ENCODE peak calls at places on chromosomes 6 and 20, in eight cellular contexts. U is K562, C is HCT116, G is GM23338, Q is GM12878, A is HepG2, W is SK-N-SH, F is Panc1. M is an unnamed sample.

GRCh38 chr6:42933195-42933594 is 3.9 kb downstream of the CNPY3 start:
- DNase-seq in G (no peak), Q (no peak), A (no peak), C (no peak), U (no peak), W (no peak), F (no peak), M (peak)

GRCh38 chr20:43209831-43210230 is 20.1 kb upstream of the PTPRT start:
- DNase-seq in F (no peak), W (no peak), Q (no peak), U (no peak), G (no peak), A (no peak), C (no peak), M (no peak)

GRCh38 chr20:19376451-19376971 is 164.1 kb downstream of the SLC24A3 start:
- DNase-seq in U (no peak), C (no peak), F (no peak), A (no peak), W (no peak), G (no peak), Q (no peak), M (no peak)

GRCh38 chr20:53205046-53205445 is 232.9 kb downstream of the TSHZ2 start:
- DNase-seq in F (no peak), C (no peak), G (no peak), Q (no peak), W (no peak), U (no peak), A (no peak), M (no peak)

GRCh38 chr6:150301871-150302800 is 66.7 kb upstream of the IYD start:
- DNase-seq in U (no peak), Q (no peak), A (peak), F (peak), G (no peak), C (peak), W (no peak), M (no peak)

GRCh38 chr6:166656269-166657206 is 29.5 kb upstream of the RPS6KA2 start:
- DNase-seq in F (no peak), Q (no peak), W (no peak), U (no peak), A (peak), G (peak), C (no peak), M (no peak)

GRCh38 chr20:32670773-32671455 is 2.8 kb downstream of the C20orf203 start:
- DNase-seq in Q (peak), U (no peak), A (no peak), C (no peak), F (no peak), G (no peak), W (no peak), M (no peak)

GRCh38 chr6:32432050-32432450 is 7.6 kb upstream of the HLA-DRA start:
- DNase-seq in C (peak), W (no peak), A (peak), Q (no peak), G (peak), F (no peak), U (no peak), M (no peak)

GRCh38 chr6:69780585-69781178 is 16.1 kb downstream of the LMBRD1 start:
- DNase-seq in C (no peak), F (no peak), W (no peak), A (peak), U (no peak), G (no peak), Q (no peak), M (no peak)

GRCh38 chr6:151239603-151240035 is at the start of gene AKAP12:
- DNase-seq in W (no peak), U (no peak), F (no peak), G (peak), C (no peak), Q (no peak), A (no peak), M (no peak)

GRCh38 chr6:114419175-114419574 is 76.4 kb upstream of the HS3ST5 start:
- DNase-seq in U (no peak), G (no peak), F (no peak), A (peak), C (no peak), Q (peak), W (no peak), M (no peak)

GRCh38 chr20:58650181-58650775 is 805 bp upstream of the STX16 start:
- DNase-seq in Q (no peak), G (peak), W (peak), C (no peak), U (peak), A (no peak), F (no peak), M (no peak)

GRCh38 chr20:21601799-21602198 is 87.9 kb upstream of the NKX2-2 start:
- DNase-seq in W (no peak), C (no peak), G (no peak), U (no peak), Q (no peak), F (no peak), A (no peak), M (no peak)

GRCh38 chr6:142918339-142919042 is 26.5 kb downstream of the HIVEP2 start:
- DNase-seq in G (no peak), F (no peak), Q (no peak), W (peak), U (no peak), C (no peak), A (no peak), M (no peak)

GRCh38 chr6:121849477-121849876 is 414.0 kb downstream of the GJA1 start:
- DNase-seq in W (peak), C (peak), U (peak), G (peak), F (peak), A (peak), Q (no peak), M (peak)

GRCh38 chr6:56242343-56242742 is 5.0 kb downstream of the COL21A1 start:
- DNase-seq in A (no peak), Q (no peak), F (no peak), C (no peak), W (no peak), G (no peak), U (no peak), M (no peak)

GRCh38 chr6:138818496-138819194 is 22.8 kb downstream of the ECT2L start:
- DNase-seq in Q (peak), G (peak), C (no peak), W (no peak), F (no peak), A (no peak), U (no peak), M (peak)

GRCh38 chr20:54086444-54087134 is 16.2 kb upstream of the BCAS1 start:
- DNase-seq in F (no peak), C (no peak), A (no peak), W (no peak), U (no peak), G (no peak), Q (no peak), M (no peak)

GRCh38 chr6:157263146-157263545 is 60.2 kb downstream of the TMEM242 start:
- DNase-seq in U (no peak), W (no peak), Q (no peak), G (no peak), F (no peak), A (no peak), C (no peak), M (no peak)

GRCh38 chr20:43838703-43839060 is 76.0 kb upstream of the TOX2 start:
- DNase-seq in W (no peak), Q (no peak), C (no peak), G (no peak), U (no peak), F (no peak), A (no peak), M (no peak)

GRCh38 chr6:20013485-20013884 is 176.3 kb downstream of the ID4 start:
- DNase-seq in W (no peak), C (no peak), U (no peak), A (no peak), G (no peak), F (no peak), Q (no peak), M (no peak)

GRCh38 chr6:40999498-41000070 is 39.4 kb downstream of the UNC5CL start:
- DNase-seq in F (no peak), C (peak), G (peak), U (peak), A (peak), W (peak), Q (peak), M (peak)

GRCh38 chr6:90103056-90103793 is 193.4 kb downstream of the BACH2 start:
- DNase-seq in Q (peak), F (no peak), W (no peak), C (no peak), G (no peak), A (peak), U (no peak), M (no peak)

GRCh38 chr6:169452117-169452868 is 198.6 kb upstream of the THBS2 start:
- DNase-seq in Q (no peak), G (no peak), C (peak), W (peak), F (peak), U (peak), A (no peak), M (no peak)

GRCh38 chr6:42714098-42714761 is 8.2 kb downstream of the PRPH2 start:
- DNase-seq in W (no peak), A (no peak), Q (no peak), U (no peak), C (no peak), F (no peak), G (no peak), M (no peak)

GRCh38 chr20:25248501-25249172 is 752 bp downstream of the PYGB start:
- DNase-seq in W (peak), Q (no peak), U (no peak), A (no peak), G (peak), F (no peak), C (no peak), M (peak)

GRCh38 chr6:154474636-154475428 is 35.7 kb downstream of the CNKSR3 start:
- DNase-seq in G (no peak), C (peak), U (no peak), Q (no peak), A (no peak), W (no peak), F (no peak), M (no peak)

GRCh38 chr20:652611-653109 is 340 bp downstream of the SRXN1 start:
- DNase-seq in G (no peak), A (no peak), F (no peak), Q (no peak), W (no peak), U (no peak), C (no peak), M (peak)

GRCh38 chr6:31058128-31058894 is 48.0 kb downstream of the MUC22 start:
- DNase-seq in A (peak), Q (no peak), G (peak), W (peak), C (peak), F (peak), U (peak), M (no peak)

GRCh38 chr6:26311385-26312095 is 53.5 kb upstream of the BTN3A2 start:
- DNase-seq in U (peak), C (peak), W (peak), F (no peak), A (peak), G (peak), Q (peak), M (peak)

DNA sequence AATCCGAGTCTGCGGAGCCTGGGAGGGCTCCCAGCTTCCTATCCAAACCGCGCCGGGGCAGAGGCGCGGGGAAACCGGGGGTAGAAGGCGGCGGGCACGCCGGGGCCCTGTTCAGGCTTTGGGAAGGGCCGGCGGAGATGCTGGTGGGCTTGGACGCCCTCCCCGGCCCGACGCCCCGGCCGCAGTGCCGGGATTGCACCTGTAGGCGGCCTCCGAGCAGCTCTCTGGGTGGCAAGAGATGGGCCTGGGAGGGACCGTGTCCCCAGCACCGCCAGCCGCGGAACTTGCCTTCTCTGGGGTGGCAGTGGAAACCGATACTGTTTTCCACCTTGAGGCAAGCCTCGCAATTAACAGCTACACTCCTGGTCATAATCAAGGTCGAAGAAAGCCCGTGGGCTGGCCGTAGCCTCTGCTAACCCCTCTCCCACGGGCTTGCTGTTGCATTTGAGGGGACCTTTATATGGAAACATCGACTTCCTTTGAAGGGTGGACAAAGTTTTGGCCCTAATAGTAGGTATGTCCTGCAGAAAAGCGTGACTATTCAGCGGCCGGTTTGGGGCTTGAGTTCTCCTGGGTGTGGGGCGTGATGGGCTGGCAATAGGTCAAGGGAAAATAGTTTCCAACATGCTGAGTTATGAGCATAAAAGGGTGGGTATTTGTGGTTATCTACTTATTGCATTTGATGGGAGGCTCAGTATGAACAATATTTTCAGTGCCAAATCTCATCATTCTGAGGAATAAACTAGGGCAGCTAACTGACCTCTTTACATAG is 1.1 kb upstream of the JAG1 start:
- DNase-seq in Q (no peak), G (peak), W (peak), A (peak), F (no peak), C (peak), U (peak), M (peak)
- TF ChIP-seq POLR2AphosphoS5 in Q (no peak), G (no peak), W (no peak), A (no peak), F (no peak), C (no peak), U (no peak), M (no peak)

GRCh38 chr6:134093007-134093573 is 40.7 kb upstream of the SLC2A12 start:
- DNase-seq in U (no peak), W (no peak), Q (peak), G (peak), A (no peak), F (no peak), C (no peak), M (no peak)
- TF ChIP-seq REST in U (no peak), W (no peak), Q (no peak), G (no peak), A (no peak), F (no peak), C (no peak), M (no peak)

GRCh38 chr6:16337280-16337975 is 99.0 kb downstream of the GMPR start:
- DNase-seq in A (no peak), Q (no peak), W (peak), G (peak), F (no peak), U (no peak), C (no peak), M (no peak)
- TF ChIP-seq POLR2AphosphoS5 in A (no peak), Q (no peak), W (peak), G (no peak), F (no peak), U (no peak), C (no peak), M (no peak)

GRCh38 chr6:112839525-112839961 is 492.4 kb downstream of the RFPL4B start:
- DNase-seq in Q (no peak), U (no peak), A (no peak), G (no peak), W (no peak), F (no peak), C (no peak), M (no peak)
- TF ChIP-seq REST in Q (no peak), U (no peak), A (no peak), G (no peak), W (no peak), F (no peak), C (no peak), M (no peak)

GRCh38 chr6:11332463-11332862 is 100.0 kb upstream of the NEDD9 start:
- DNase-seq in Q (no peak), U (no peak), F (no peak), C (no peak), G (no peak), W (no peak), A (no peak), M (no peak)
- TF ChIP-seq POLR2AphosphoS5 in Q (no peak), U (no peak), F (no peak), C (no peak), G (no peak), W (no peak), A (no peak), M (no peak)

GRCh38 chr6:52596371-52597028 is 19.6 kb upstream of the TRAM2 start:
- DNase-seq in G (no peak), W (no peak), C (no peak), U (no peak), Q (no peak), F (no peak), A (peak), M (no peak)
- TF ChIP-seq REST in G (no peak), W (no peak), C (no peak), U (no peak), Q (no peak), F (no peak), A (no peak), M (no peak)

GRCh38 chr20:38986663-38987062 is 24.5 kb downstream of the DHX35 start:
- DNase-seq in G (no peak), U (no peak), Q (peak), A (no peak), C (no peak), F (no peak), W (no peak), M (no peak)
- TF ChIP-seq POLR2AphosphoS5 in G (no peak), U (no peak), Q (no peak), A (no peak), C (no peak), F (no peak), W (no peak), M (no peak)

DNA sequence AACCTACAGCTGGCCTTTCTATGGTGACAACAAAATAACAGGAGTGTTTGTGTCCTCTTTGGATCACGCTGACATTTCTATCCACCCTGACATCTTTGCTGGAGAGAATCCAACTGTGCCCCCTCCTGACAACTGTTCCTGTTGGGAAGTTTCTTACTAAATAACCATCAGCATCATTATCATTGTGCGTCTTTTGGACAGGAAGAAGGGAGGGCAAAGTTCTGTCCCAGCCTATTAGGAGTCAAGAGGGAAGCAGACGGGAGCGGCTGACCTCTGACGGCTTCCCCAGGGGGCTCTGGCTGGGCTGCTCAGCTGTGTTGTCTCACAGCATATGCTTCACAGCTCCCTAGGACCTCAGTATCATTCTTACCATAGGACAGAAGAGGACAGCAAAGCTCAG is 196.0 kb upstream of the SULF2 start:
- DNase-seq in W (no peak), G (no peak), A (no peak), Q (no peak), F (no peak), U (no peak), C (no peak), M (no peak)
- TF ChIP-seq REST in W (no peak), G (no peak), A (no peak), Q (no peak), F (no peak), U (no peak), C (no peak), M (no peak)

GRCh38 chr6:11418290-11418905 is 119.2 kb upstream of the TMEM170B start:
- DNase-seq in G (no peak), Q (no peak), U (no peak), W (no peak), C (no peak), A (no peak), F (no peak), M (no peak)
- TF ChIP-seq POLR2AphosphoS5 in G (no peak), Q (no peak), U (no peak), W (no peak), C (no peak), A (no peak), F (no peak), M (no peak)